ENCODE peak calls at places on chromosomes 16 and 17, in eight cellular contexts. R is progenitor cell of endocrine pancreas; G is HFF-Myc; J is neural progenitor cell; Y is activated naive CD8-positive, alpha-beta T cell treated with anti-CD3 and anti-CD28 coated beads for 36 hours; P is dorsolateral prefrontal cortex; M is activated CD4-positive, alpha-beta T cell treated with anti-CD3 and anti-CD28 coated beads, Interleukin-2, amount 50 U/mL, for 48 hours; B is EL. T is an unnamed sample.

GRCh38 chr17:54426287-54426886 is 474.3 kb upstream of the TOM1L1 start:
- DNase-seq in M (no peak), Y (no peak), R (no peak), P (no peak), J (peak), G (no peak), B (no peak), T (no peak)

GRCh38 chr17:49603238-49603637 is 27.6 kb downstream of the NXPH3 start:
- DNase-seq in R (no peak), J (no peak), Y (no peak), P (no peak), G (no peak), B (no peak), M (no peak), T (no peak)

GRCh38 chr16:1102921-1103648 is 7.0 kb upstream of the C1QTNF8 start:
- DNase-seq in J (peak), P (no peak), R (peak), M (peak), B (peak), G (no peak), Y (peak), T (peak)

GRCh38 chr17:45040459-45040858 is 11.0 kb downstream of the DCAKD start:
- DNase-seq in P (no peak), R (no peak), M (no peak), G (no peak), Y (no peak), J (peak), B (no peak), T (no peak)

GRCh38 chr16:12496181-12496580 is 307.5 kb downstream of the CPPED1 start:
- DNase-seq in J (no peak), P (no peak), M (no peak), B (no peak), R (no peak), G (no peak), Y (no peak), T (no peak)

GRCh38 chr17:35627417-35627816 is 40.3 kb downstream of the AP2B1 start:
- DNase-seq in G (no peak), Y (no peak), B (no peak), M (no peak), R (no peak), P (no peak), J (no peak), T (no peak)

GRCh38 chr17:80279895-80280294 is 19.2 kb downstream of the RNF213 start:
- DNase-seq in P (no peak), B (peak), M (no peak), R (no peak), G (peak), J (no peak), Y (no peak), T (no peak)

GRCh38 chr17:54972406-54973138 is 4.0 kb downstream of the STXBP4 start:
- DNase-seq in R (no peak), B (no peak), J (no peak), M (no peak), G (no peak), Y (no peak), P (no peak), T (no peak)

GRCh38 chr17:28684963-28685362 is 23.0 kb downstream of the SUPT6H start:
- DNase-seq in R (no peak), J (no peak), P (peak), Y (no peak), M (no peak), B (peak), G (peak), T (no peak)

GRCh38 chr17:39872700-39873099 is 4.7 kb downstream of the ZPBP2 start:
- DNase-seq in R (no peak), M (no peak), Y (no peak), G (peak), J (no peak), B (peak), P (no peak), T (no peak)

GRCh38 chr17:1201132-1201702 is 21.4 kb upstream of the ABR start:
- DNase-seq in B (no peak), Y (peak), P (no peak), R (no peak), G (no peak), M (no peak), J (no peak), T (no peak)

GRCh38 chr17:9432121-9432866 is 143.3 kb downstream of the STX8 start:
- DNase-seq in G (no peak), Y (no peak), R (no peak), P (no peak), B (no peak), M (no peak), J (no peak), T (no peak)

GRCh38 chr17:42002792-42003301 is 14.4 kb downstream of the DNAJC7 start:
- DNase-seq in Y (no peak), G (no peak), B (peak), M (no peak), P (peak), J (no peak), R (no peak), T (no peak)

GRCh38 chr17:27578718-27579085 is 52.3 kb upstream of the LGALS9 start:
- DNase-seq in G (no peak), Y (peak), B (peak), R (no peak), P (no peak), M (peak), J (no peak), T (no peak)

GRCh38 chr16:29784901-29785500 is 5.5 kb upstream of the KIF22 start:
- DNase-seq in Y (peak), B (peak), P (peak), G (no peak), R (peak), J (peak), M (peak), T (peak)

GRCh38 chr17:43784628-43785101 is 4.4 kb downstream of the CFAP97D1 start:
- DNase-seq in P (no peak), G (no peak), M (no peak), B (peak), R (no peak), Y (no peak), J (no peak), T (no peak)

GRCh38 chr16:85628651-85629050 is 15.5 kb downstream of the GSE1 start:
- DNase-seq in B (no peak), Y (no peak), M (no peak), P (no peak), G (no peak), R (no peak), J (no peak), T (no peak)

GRCh38 chr16:30521873-30522641 is 4.3 kb downstream of the ZNF768 start:
- DNase-seq in G (no peak), P (no peak), J (no peak), Y (no peak), M (no peak), B (no peak), R (no peak), T (no peak)

GRCh38 chr17:13352747-13353415 is 248.8 kb downstream of the HS3ST3A1 start:
- DNase-seq in Y (no peak), G (no peak), B (no peak), J (no peak), M (no peak), P (no peak), R (no peak), T (no peak)

GRCh38 chr17:36198831-36199465 is 2.4 kb upstream of the CCL3L1 start:
- DNase-seq in R (no peak), P (no peak), Y (peak), M (no peak), G (no peak), J (no peak), B (no peak), T (no peak)

GRCh38 chr16:81239722-81240121 is 1.2 kb downstream of the BCO1 start:
- DNase-seq in Y (no peak), B (no peak), M (no peak), J (no peak), G (no peak), P (no peak), R (no peak), T (no peak)

GRCh38 chr17:34527908-34528470 is 51.4 kb upstream of the TMEM132E start:
- DNase-seq in R (no peak), P (no peak), J (peak), Y (no peak), B (no peak), M (no peak), G (no peak), T (no peak)

GRCh38 chr16:87945351-87946042 is 5.7 kb upstream of the BANP start:
- DNase-seq in P (peak), Y (peak), R (peak), J (peak), G (no peak), M (no peak), B (peak), T (peak)

GRCh38 chr17:31537558-31537957 is 146.1 kb downstream of the RAB11FIP4 start:
- DNase-seq in J (no peak), G (no peak), M (no peak), P (no peak), Y (no peak), B (no peak), R (no peak), T (no peak)

GRCh38 chr16:83145297-83145696 is 518.5 kb downstream of the CDH13 start:
- DNase-seq in J (no peak), G (no peak), R (no peak), P (no peak), B (no peak), M (no peak), Y (no peak), T (no peak)

GRCh38 chr16:15954814-15955151 is 5.4 kb downstream of the ABCC1 start:
- DNase-seq in R (no peak), P (no peak), B (peak), G (no peak), M (no peak), Y (no peak), J (no peak), T (no peak)

GRCh38 chr17:7557825-7558543 is 566 bp upstream of the TNFSF13 start:
- DNase-seq in Y (peak), G (no peak), B (peak), P (peak), M (no peak), J (peak), R (no peak), T (peak)

T was measured in nephron progenitor cell.